ENCODE peak calls at places on chromosomes 16 and 17, in seven cellular contexts. One of them, this sample, is unnamed.

GRCh38 chr17:47686661-47687327 is 7.2 kb upstream of the TBKBP1 start:
- DNase-seq in foreskin melanocyte: no peak
- DNase-seq in stimulated activated CD4-positive, alpha-beta T cell treated with anti-CD3 and anti-CD28 coated beads, Interleukin-4, amount 100 ng/mL, for 48 hours: no peak
- DNase-seq in stomach: no peak
- DNase-seq in RCC 7860: no peak
- DNase-seq in HTR-8/SVneo: no peak
- DNase-seq in astrocyte of the cerebellum: no peak
- DNase-seq in this sample: no peak

GRCh38 chr16:86508028-86508946 is 2.0 kb upstream of the FOXF1 start:
- DNase-seq in foreskin melanocyte: no peak
- DNase-seq in stimulated activated CD4-positive, alpha-beta T cell treated with anti-CD3 and anti-CD28 coated beads, Interleukin-4, amount 100 ng/mL, for 48 hours: no peak
- DNase-seq in stomach: no peak
- DNase-seq in RCC 7860: no peak
- DNase-seq in HTR-8/SVneo: no peak
- DNase-seq in astrocyte of the cerebellum: no peak
- DNase-seq in this sample: no peak

GRCh38 chr16:85650864-85651811 is 37.6 kb downstream of the GINS2 start:
- DNase-seq in foreskin melanocyte: no peak
- DNase-seq in stimulated activated CD4-positive, alpha-beta T cell treated with anti-CD3 and anti-CD28 coated beads, Interleukin-4, amount 100 ng/mL, for 48 hours: no peak
- DNase-seq in stomach: peak
- DNase-seq in RCC 7860: no peak
- DNase-seq in HTR-8/SVneo: no peak
- DNase-seq in astrocyte of the cerebellum: no peak
- DNase-seq in this sample: no peak

GRCh38 chr17:15261063-15261817 is 3.9 kb downstream of the PMP22 start:
- DNase-seq in foreskin melanocyte: no peak
- DNase-seq in stimulated activated CD4-positive, alpha-beta T cell treated with anti-CD3 and anti-CD28 coated beads, Interleukin-4, amount 100 ng/mL, for 48 hours: no peak
- DNase-seq in stomach: peak
- DNase-seq in RCC 7860: peak
- DNase-seq in HTR-8/SVneo: peak
- DNase-seq in astrocyte of the cerebellum: no peak
- DNase-seq in this sample: peak

GRCh38 chr17:48024149-48025039 is 13.2 kb downstream of the COPZ2 start:
- DNase-seq in foreskin melanocyte: no peak
- DNase-seq in stimulated activated CD4-positive, alpha-beta T cell treated with anti-CD3 and anti-CD28 coated beads, Interleukin-4, amount 100 ng/mL, for 48 hours: peak
- DNase-seq in stomach: peak
- DNase-seq in RCC 7860: peak
- DNase-seq in HTR-8/SVneo: no peak
- DNase-seq in astrocyte of the cerebellum: no peak
- DNase-seq in this sample: no peak

GRCh38 chr17:67689534-67690177 is 28.1 kb upstream of the NOL11 start:
- DNase-seq in foreskin melanocyte: peak
- DNase-seq in stimulated activated CD4-positive, alpha-beta T cell treated with anti-CD3 and anti-CD28 coated beads, Interleukin-4, amount 100 ng/mL, for 48 hours: peak
- DNase-seq in stomach: peak
- DNase-seq in RCC 7860: peak
- DNase-seq in HTR-8/SVneo: peak
- DNase-seq in astrocyte of the cerebellum: peak
- DNase-seq in this sample: peak

GRCh38 chr17:18156171-18156975 is 27.3 kb upstream of the ALKBH5 start:
- DNase-seq in foreskin melanocyte: no peak
- DNase-seq in stimulated activated CD4-positive, alpha-beta T cell treated with anti-CD3 and anti-CD28 coated beads, Interleukin-4, amount 100 ng/mL, for 48 hours: no peak
- DNase-seq in stomach: no peak
- DNase-seq in RCC 7860: no peak
- DNase-seq in HTR-8/SVneo: no peak
- DNase-seq in astrocyte of the cerebellum: no peak
- DNase-seq in this sample: peak

GRCh38 chr17:80125656-80126448 is 21.1 kb downstream of the EIF4A3 start:
- DNase-seq in foreskin melanocyte: no peak
- DNase-seq in stimulated activated CD4-positive, alpha-beta T cell treated with anti-CD3 and anti-CD28 coated beads, Interleukin-4, amount 100 ng/mL, for 48 hours: no peak
- DNase-seq in stomach: peak
- DNase-seq in RCC 7860: no peak
- DNase-seq in HTR-8/SVneo: no peak
- DNase-seq in astrocyte of the cerebellum: peak
- DNase-seq in this sample: no peak

GRCh38 chr17:77602883-77603640 is 355.4 kb upstream of the TNRC6C start:
- DNase-seq in foreskin melanocyte: no peak
- DNase-seq in stimulated activated CD4-positive, alpha-beta T cell treated with anti-CD3 and anti-CD28 coated beads, Interleukin-4, amount 100 ng/mL, for 48 hours: no peak
- DNase-seq in stomach: peak
- DNase-seq in RCC 7860: no peak
- DNase-seq in HTR-8/SVneo: no peak
- DNase-seq in astrocyte of the cerebellum: no peak
- DNase-seq in this sample: no peak

GRCh38 chr17:77679589-77679988 is 278.9 kb upstream of the TNRC6C start:
- DNase-seq in foreskin melanocyte: no peak
- DNase-seq in stimulated activated CD4-positive, alpha-beta T cell treated with anti-CD3 and anti-CD28 coated beads, Interleukin-4, amount 100 ng/mL, for 48 hours: no peak
- DNase-seq in stomach: no peak
- DNase-seq in RCC 7860: no peak
- DNase-seq in HTR-8/SVneo: no peak
- DNase-seq in astrocyte of the cerebellum: no peak
- DNase-seq in this sample: no peak

GRCh38 chr17:57534863-57535651 is 210.0 kb downstream of the CCDC182 start:
- DNase-seq in foreskin melanocyte: no peak
- DNase-seq in stimulated activated CD4-positive, alpha-beta T cell treated with anti-CD3 and anti-CD28 coated beads, Interleukin-4, amount 100 ng/mL, for 48 hours: no peak
- DNase-seq in stomach: no peak
- DNase-seq in RCC 7860: no peak
- DNase-seq in HTR-8/SVneo: no peak
- DNase-seq in astrocyte of the cerebellum: no peak
- DNase-seq in this sample: no peak

GRCh38 chr17:69874220-69874670 is 200.8 kb upstream of the KCNJ16 start:
- DNase-seq in foreskin melanocyte: peak
- DNase-seq in stimulated activated CD4-positive, alpha-beta T cell treated with anti-CD3 and anti-CD28 coated beads, Interleukin-4, amount 100 ng/mL, for 48 hours: no peak
- DNase-seq in stomach: no peak
- DNase-seq in RCC 7860: peak
- DNase-seq in HTR-8/SVneo: no peak
- DNase-seq in astrocyte of the cerebellum: peak
- DNase-seq in this sample: no peak

GRCh38 chr16:15605869-15606520 is 37.0 kb downstream of the MARF1 start:
- DNase-seq in foreskin melanocyte: no peak
- DNase-seq in stimulated activated CD4-positive, alpha-beta T cell treated with anti-CD3 and anti-CD28 coated beads, Interleukin-4, amount 100 ng/mL, for 48 hours: no peak
- DNase-seq in stomach: no peak
- DNase-seq in RCC 7860: no peak
- DNase-seq in HTR-8/SVneo: no peak
- DNase-seq in astrocyte of the cerebellum: no peak
- DNase-seq in this sample: no peak

GRCh38 chr16:80804061-80804450 is 342 bp downstream of the CDYL2 start:
- DNase-seq in foreskin melanocyte: peak
- DNase-seq in stimulated activated CD4-positive, alpha-beta T cell treated with anti-CD3 and anti-CD28 coated beads, Interleukin-4, amount 100 ng/mL, for 48 hours: peak
- DNase-seq in stomach: no peak
- DNase-seq in RCC 7860: no peak
- DNase-seq in HTR-8/SVneo: peak
- DNase-seq in astrocyte of the cerebellum: peak
- DNase-seq in this sample: peak

GRCh38 chr17:33523577-33523981 is 230.5 kb upstream of the ASIC2 start:
- DNase-seq in foreskin melanocyte: no peak
- DNase-seq in stimulated activated CD4-positive, alpha-beta T cell treated with anti-CD3 and anti-CD28 coated beads, Interleukin-4, amount 100 ng/mL, for 48 hours: no peak
- DNase-seq in stomach: no peak
- DNase-seq in RCC 7860: no peak
- DNase-seq in HTR-8/SVneo: no peak
- DNase-seq in astrocyte of the cerebellum: no peak
- DNase-seq in this sample: no peak

GRCh38 chr16:86825631-86826030 is 247.3 kb downstream of the FOXL1 start:
- DNase-seq in foreskin melanocyte: no peak
- DNase-seq in stimulated activated CD4-positive, alpha-beta T cell treated with anti-CD3 and anti-CD28 coated beads, Interleukin-4, amount 100 ng/mL, for 48 hours: no peak
- DNase-seq in stomach: no peak
- DNase-seq in RCC 7860: no peak
- DNase-seq in HTR-8/SVneo: no peak
- DNase-seq in astrocyte of the cerebellum: no peak
- DNase-seq in this sample: no peak

GRCh38 chr17:50439008-50439407 is 13.0 kb downstream of the ACSF2 start:
- DNase-seq in foreskin melanocyte: no peak
- DNase-seq in stimulated activated CD4-positive, alpha-beta T cell treated with anti-CD3 and anti-CD28 coated beads, Interleukin-4, amount 100 ng/mL, for 48 hours: no peak
- DNase-seq in stomach: no peak
- DNase-seq in RCC 7860: no peak
- DNase-seq in HTR-8/SVneo: no peak
- DNase-seq in astrocyte of the cerebellum: no peak
- DNase-seq in this sample: no peak

GRCh38 chr17:42311240-42312034 is 23.1 kb downstream of the STAT5A start:
- DNase-seq in foreskin melanocyte: no peak
- DNase-seq in stimulated activated CD4-positive, alpha-beta T cell treated with anti-CD3 and anti-CD28 coated beads, Interleukin-4, amount 100 ng/mL, for 48 hours: no peak
- DNase-seq in stomach: peak
- DNase-seq in RCC 7860: no peak
- DNase-seq in HTR-8/SVneo: no peak
- DNase-seq in astrocyte of the cerebellum: peak
- DNase-seq in this sample: no peak

GRCh38 chr17:17947966-17948365 is 24.2 kb downstream of the TOM1L2 start:
- DNase-seq in foreskin melanocyte: no peak
- DNase-seq in stimulated activated CD4-positive, alpha-beta T cell treated with anti-CD3 and anti-CD28 coated beads, Interleukin-4, amount 100 ng/mL, for 48 hours: no peak
- DNase-seq in stomach: no peak
- DNase-seq in RCC 7860: no peak
- DNase-seq in HTR-8/SVneo: no peak
- DNase-seq in astrocyte of the cerebellum: no peak
- DNase-seq in this sample: no peak

GRCh38 chr16:934178-934577 is 36.6 kb downstream of the LMF1 start:
- DNase-seq in foreskin melanocyte: no peak
- DNase-seq in stimulated activated CD4-positive, alpha-beta T cell treated with anti-CD3 and anti-CD28 coated beads, Interleukin-4, amount 100 ng/mL, for 48 hours: no peak
- DNase-seq in stomach: no peak
- DNase-seq in RCC 7860: no peak
- DNase-seq in HTR-8/SVneo: no peak
- DNase-seq in astrocyte of the cerebellum: no peak
- DNase-seq in this sample: no peak

GRCh38 chr17:6496116-6496481 is 51.8 kb downstream of the PIMREG start:
- DNase-seq in foreskin melanocyte: no peak
- DNase-seq in stimulated activated CD4-positive, alpha-beta T cell treated with anti-CD3 and anti-CD28 coated beads, Interleukin-4, amount 100 ng/mL, for 48 hours: peak
- DNase-seq in stomach: no peak
- DNase-seq in RCC 7860: no peak
- DNase-seq in HTR-8/SVneo: no peak
- DNase-seq in astrocyte of the cerebellum: no peak
- DNase-seq in this sample: no peak

GRCh38 chr17:2776589-2777241 is 19.5 kb upstream of the RAP1GAP2 start:
- DNase-seq in foreskin melanocyte: no peak
- DNase-seq in stimulated activated CD4-positive, alpha-beta T cell treated with anti-CD3 and anti-CD28 coated beads, Interleukin-4, amount 100 ng/mL, for 48 hours: no peak
- DNase-seq in stomach: no peak
- DNase-seq in RCC 7860: no peak
- DNase-seq in HTR-8/SVneo: no peak
- DNase-seq in astrocyte of the cerebellum: no peak
- DNase-seq in this sample: no peak

GRCh38 chr17:78408476-78409020 is 30.1 kb downstream of the PGS1 start:
- DNase-seq in foreskin melanocyte: no peak
- DNase-seq in stimulated activated CD4-positive, alpha-beta T cell treated with anti-CD3 and anti-CD28 coated beads, Interleukin-4, amount 100 ng/mL, for 48 hours: no peak
- DNase-seq in stomach: no peak
- DNase-seq in RCC 7860: no peak
- DNase-seq in HTR-8/SVneo: no peak
- DNase-seq in astrocyte of the cerebellum: no peak
- DNase-seq in this sample: no peak

GRCh38 chr16:26129997-26130396 is 438.2 kb downstream of the HS3ST4 start:
- DNase-seq in foreskin melanocyte: no peak
- DNase-seq in stimulated activated CD4-positive, alpha-beta T cell treated with anti-CD3 and anti-CD28 coated beads, Interleukin-4, amount 100 ng/mL, for 48 hours: no peak
- DNase-seq in stomach: no peak
- DNase-seq in RCC 7860: no peak
- DNase-seq in HTR-8/SVneo: no peak
- DNase-seq in astrocyte of the cerebellum: no peak
- DNase-seq in this sample: no peak

GRCh38 chr16:85028638-85029412 is 1.2 kb downstream of the KIAA0513 start:
- DNase-seq in foreskin melanocyte: no peak
- DNase-seq in stimulated activated CD4-positive, alpha-beta T cell treated with anti-CD3 and anti-CD28 coated beads, Interleukin-4, amount 100 ng/mL, for 48 hours: peak
- DNase-seq in stomach: peak
- DNase-seq in RCC 7860: no peak
- DNase-seq in HTR-8/SVneo: no peak
- DNase-seq in astrocyte of the cerebellum: no peak
- DNase-seq in this sample: no peak

GRCh38 chr16:79418588-79418987 is 181.9 kb downstream of the MAF start:
- DNase-seq in foreskin melanocyte: no peak
- DNase-seq in stimulated activated CD4-positive, alpha-beta T cell treated with anti-CD3 and anti-CD28 coated beads, Interleukin-4, amount 100 ng/mL, for 48 hours: no peak
- DNase-seq in stomach: no peak
- DNase-seq in RCC 7860: no peak
- DNase-seq in HTR-8/SVneo: no peak
- DNase-seq in astrocyte of the cerebellum: no peak
- DNase-seq in this sample: no peak

GRCh38 chr17:6506679-6507231 is 49.6 kb downstream of the PITPNM3 start:
- DNase-seq in foreskin melanocyte: no peak
- DNase-seq in stimulated activated CD4-positive, alpha-beta T cell treated with anti-CD3 and anti-CD28 coated beads, Interleukin-4, amount 100 ng/mL, for 48 hours: no peak
- DNase-seq in stomach: peak
- DNase-seq in RCC 7860: peak
- DNase-seq in HTR-8/SVneo: peak
- DNase-seq in astrocyte of the cerebellum: no peak
- DNase-seq in this sample: peak

GRCh38 chr17:7440113-7440822 is 956 bp downstream of the FGF11 start:
- DNase-seq in foreskin melanocyte: no peak
- DNase-seq in stimulated activated CD4-positive, alpha-beta T cell treated with anti-CD3 and anti-CD28 coated beads, Interleukin-4, amount 100 ng/mL, for 48 hours: no peak
- DNase-seq in stomach: peak
- DNase-seq in RCC 7860: no peak
- DNase-seq in HTR-8/SVneo: peak
- DNase-seq in astrocyte of the cerebellum: no peak
- DNase-seq in this sample: no peak